ENCODE peak calls at places on chromosomes 7 and 10, in seven cellular contexts. M is D341Med, N is NCI-H1092, U is WTC11, J is nephron progenitor cell, X is psoas muscle, L is WERI-Rb-1. Q is an unnamed sample.

GRCh38 chr7:157377436-157378124 is 40.8 kb downstream of the DNAJB6 start:
- DNase-seq in M (no peak), N (no peak), U (no peak), J (no peak), X (no peak), L (no peak), Q (no peak)

GRCh38 chr10:101961591-101962498 is 94.1 kb downstream of the ARMH3 start:
- DNase-seq in M (no peak), N (no peak), U (no peak), J (peak), X (peak), L (no peak), Q (no peak)

GRCh38 chr7:85512802-85513201 is 325.9 kb upstream of the SEMA3D start:
- DNase-seq in M (no peak), N (no peak), U (no peak), J (no peak), X (no peak), L (no peak), Q (no peak)

GRCh38 chr10:62492012-62492869 is 118.1 kb downstream of the ZNF365 start:
- DNase-seq in M (no peak), N (no peak), U (no peak), J (no peak), X (no peak), L (no peak), Q (peak)

GRCh38 chr7:27419581-27420177 is 177.1 kb downstream of the EVX1 start:
- DNase-seq in M (no peak), N (no peak), U (no peak), J (no peak), X (no peak), L (no peak), Q (no peak)

GRCh38 chr7:7014827-7015610 is 167.3 kb upstream of the C1GALT1 start:
- DNase-seq in M (peak), N (peak), U (no peak), J (no peak), X (no peak), L (peak), Q (no peak)

GRCh38 chr10:114393886-114394285 is 10.4 kb downstream of the AFAP1L2 start:
- DNase-seq in M (no peak), N (no peak), U (no peak), J (no peak), X (no peak), L (no peak), Q (no peak)

GRCh38 chr7:134724606-134725005 is 54.8 kb upstream of the CALD1 start:
- DNase-seq in M (peak), N (no peak), U (peak), J (no peak), X (no peak), L (no peak), Q (peak)

GRCh38 chr10:88409236-88409635 is 173.9 kb downstream of the RNLS start:
- DNase-seq in M (no peak), N (no peak), U (no peak), J (no peak), X (no peak), L (no peak), Q (no peak)